ENCODE peak calls at places on chromosomes 13 and 19, in four cellular contexts. V, P, Z and Q are unnamed samples.

GRCh38 chr13:94263038-94263437 is 216.4 kb downstream of the DCT start:
- DNase-seq in V (no peak), P (no peak), Z (no peak), Q (no peak)

GRCh38 chr13:102355251-102355650 is 46.6 kb downstream of the FGF14 start:
- DNase-seq in V (no peak), P (no peak), Z (no peak), Q (no peak)

GRCh38 chr13:58018865-58019264 is 387.3 kb downstream of the PCDH17 start:
- DNase-seq in V (no peak), P (no peak), Z (no peak), Q (no peak)

GRCh38 chr13:94112731-94113130 is 366.8 kb downstream of the DCT start:
- DNase-seq in V (no peak), P (no peak), Z (no peak), Q (no peak)

GRCh38 chr19:45250216-45250831 is 747 bp upstream of the MARK4 start:
- DNase-seq in V (no peak), P (no peak), Z (no peak), Q (no peak)

GRCh38 chr19:45515807-45516401 is 8.6 kb downstream of the VASP start:
- DNase-seq in V (no peak), P (no peak), Z (no peak), Q (peak; percentile 81)

GRCh38 chr13:51978836-51979556 is 32.3 kb downstream of the ATP7B start:
- DNase-seq in V (no peak), P (no peak), Z (no peak), Q (peak; percentile 52)

GRCh38 chr13:71727036-71727435 is 140.0 kb downstream of the DACH1 start:
- DNase-seq in V (no peak), P (no peak), Z (no peak), Q (no peak)

GRCh38 chr13:113842336-113843062 is 21.4 kb downstream of the GAS6 start:
- DNase-seq in V (peak; percentile 3), P (no peak), Z (no peak), Q (no peak)

GRCh38 chr13:36706755-36707154 is 32.9 kb downstream of the SERTM1 start:
- DNase-seq in V (no peak), P (no peak), Z (no peak), Q (no peak)